ENCODE peak calls at places on chromosomes 3 and 15, in seven cellular contexts. H is hepatocyte; M is A549; V is body of pancreas; A is naive thymus-derived CD4-positive, alpha-beta T cell; R is testis; B is heart left ventricle. S is an unnamed sample.

GRCh38 chr3:197027151-197027895 is 2.3 kb downstream of the MELTF start:
- DNase-seq in M (no peak), A (no peak), H (no peak), B (no peak), V (no peak), R (no peak), S (no peak)

GRCh38 chr3:64388886-64389285 is 163.6 kb upstream of the PRICKLE2 start:
- DNase-seq in M (no peak), A (no peak), B (no peak), R (no peak), H (no peak), V (no peak), S (no peak)

GRCh38 chr15:89383635-89384604 is 49.3 kb upstream of the POLG start:
- DNase-seq in A (no peak), M (no peak), V (peak; percentile 53), B (peak; percentile 54), H (peak; percentile 95), R (peak; percentile 92), S (peak; percentile 79)

GRCh38 chr15:76905855-76906254 is 715 bp upstream of the SCAPER start:
- DNase-seq in H (peak; percentile 18), B (no peak), V (no peak), M (no peak), R (no peak), A (no peak), S (no peak)

GRCh38 chr3:127608362-127608718 is 10.1 kb downstream of the MCM2 start:
- DNase-seq in A (no peak), R (peak; percentile 78), M (no peak), H (no peak), V (no peak), B (peak; percentile 78), S (no peak)

GRCh38 chr3:188239577-188239976 is 85.6 kb downstream of the LPP start:
- DNase-seq in V (no peak), B (no peak), M (no peak), R (no peak), A (no peak), H (no peak), S (no peak)

GRCh38 chr3:12288466-12289129 is at the start of gene PPARG:
- DNase-seq in M (peak; percentile 69), A (peak; percentile 23), R (peak; percentile 34), V (peak; percentile 12), B (peak; percentile 39), H (peak; percentile 68), S (peak; percentile 72)

GRCh38 chr15:53312707-53313106 is 446.8 kb downstream of the WDR72 start:
- DNase-seq in R (no peak), M (no peak), V (no peak), H (no peak), A (no peak), B (no peak), S (no peak)

GRCh38 chr15:62569460-62570404 is 404.6 kb upstream of the C2CD4B start:
- DNase-seq in M (peak; percentile 79), R (peak; percentile 44), H (peak; percentile 80), B (peak; percentile 42), V (peak; percentile 81), A (no peak), S (no peak)

GRCh38 chr3:41673643-41674042 is 288.3 kb downstream of the ULK4 start:
- DNase-seq in A (no peak), R (no peak), H (no peak), M (no peak), B (no peak), V (no peak), S (no peak)

GRCh38 chr15:68211656-68212320 is 6.7 kb upstream of the CALML4 start:
- DNase-seq in A (no peak), R (no peak), V (no peak), M (no peak), H (no peak), B (peak; percentile 14), S (no peak)

GRCh38 chr3:14991818-14992612 is 44.6 kb downstream of the NR2C2 start:
- DNase-seq in H (peak; percentile 15), A (no peak), R (no peak), M (no peak), V (no peak), B (no peak), S (no peak)

GRCh38 chr3:196073188-196073838 is 8.6 kb downstream of the TFRC start:
- DNase-seq in H (peak; percentile 74), V (peak; percentile 60), B (peak; percentile 60), R (peak; percentile 78), M (peak; percentile 64), A (peak; percentile 58), S (peak; percentile 75)

DNA sequence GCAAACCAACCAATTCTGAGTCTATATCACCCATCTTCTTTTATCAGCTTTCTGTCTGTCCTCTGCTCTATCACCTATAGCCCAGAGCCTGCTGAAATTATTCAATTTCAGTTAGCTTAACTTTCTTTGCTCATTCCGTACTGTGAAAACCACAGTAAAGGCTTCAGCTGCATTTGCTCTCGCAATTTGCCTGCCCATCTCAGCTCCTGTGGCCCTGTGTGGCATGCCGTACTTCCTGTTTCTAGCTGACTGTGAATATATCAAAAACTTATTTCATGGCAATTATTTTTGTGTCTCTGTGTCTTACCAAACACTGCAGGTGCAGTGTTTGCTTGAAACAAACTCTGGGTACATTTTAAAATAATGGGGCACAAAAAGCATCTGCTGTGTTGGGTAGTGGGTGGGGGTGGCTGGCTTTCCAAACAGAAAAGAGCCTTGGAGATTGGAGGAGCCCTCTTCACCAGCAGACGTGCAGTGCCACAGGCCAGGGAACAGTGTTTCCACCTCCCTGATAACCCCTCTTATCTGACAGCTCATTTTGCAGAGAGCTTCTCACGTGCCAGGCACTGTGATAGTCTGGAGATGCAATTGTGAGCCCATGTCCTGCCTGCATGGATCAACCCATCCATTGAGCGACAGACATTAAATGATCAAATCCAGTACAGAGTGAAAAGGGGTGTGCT is 45.2 kb downstream of the GASK1A start:
- DNase-seq in M (no peak), A (no peak), H (no peak), R (no peak), V (no peak), B (no peak), S (no peak)
- H3K4me3 ChIP-seq in M (no peak overlapping the region), A (peak overlapping the region; percentile 33), H (no peak overlapping the region), R (no peak overlapping the region), V (no peak overlapping the region), B (no peak overlapping the region), S (no peak overlapping the region)

DNA sequence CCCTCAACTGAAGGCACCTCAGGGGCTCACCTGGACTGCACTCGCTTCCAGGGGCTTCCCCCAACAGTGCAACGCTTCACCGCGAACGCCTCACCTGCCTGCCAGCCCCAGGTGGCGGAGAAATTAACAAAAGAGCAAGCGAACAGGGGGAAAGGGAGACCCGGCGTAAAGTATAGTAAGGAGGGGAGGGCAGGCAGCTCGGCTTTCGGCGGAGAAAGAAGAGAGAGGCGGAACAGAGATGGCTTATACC is 473 bp downstream of the MB21D2 start:
- DNase-seq in M (no peak), V (no peak), R (no peak), H (no peak), B (no peak), A (peak; percentile 52), S (no peak)
- H3K9me3 ChIP-seq in M (no peaks in the 10 kb centered on the region), V (no peaks in the 10 kb centered on the region), R (no peaks in the 10 kb centered on the region), H (no peaks in the 10 kb centered on the region), B (no peaks in the 10 kb centered on the region), A (no peaks in the 10 kb centered on the region), S (no peaks in the 10 kb centered on the region)

GRCh38 chr3:291028-291427 is 94.5 kb downstream of the CHL1 start:
- DNase-seq in B (no peak), H (no peak), A (no peak), M (no peak), V (no peak), R (no peak), S (no peak)

GRCh38 chr3:292038-292437 is 95.5 kb downstream of the CHL1 start:
- DNase-seq in R (no peak), B (no peak), H (no peak), V (no peak), A (no peak), M (no peak), S (no peak)

GRCh38 chr3:294581-294980 is 98.0 kb downstream of the CHL1 start:
- DNase-seq in B (no peak), R (no peak), H (no peak), A (no peak), M (no peak), V (no peak), S (no peak)

GRCh38 chr3:297585-297984 is 101.0 kb downstream of the CHL1 start:
- DNase-seq in B (no peak), A (no peak), V (no peak), M (no peak), R (no peak), H (no peak), S (no peak)

GRCh38 chr3:294096-294495 is 97.5 kb downstream of the CHL1 start:
- DNase-seq in A (no peak), R (no peak), M (no peak), B (no peak), H (no peak), V (no peak), S (no peak)
- H3K4me1 ChIP-seq in A (no peaks in the 10 kb centered on the region), R (no peaks in the 10 kb centered on the region), M (no peaks in the 10 kb centered on the region), B (no peaks in the 10 kb centered on the region), H (no peaks in the 10 kb centered on the region), V (no peaks in the 10 kb centered on the region), S (no peaks in the 10 kb centered on the region)

GRCh38 chr3:9828801-9829755 is 14.7 kb downstream of the RPUSD3 start:
- DNase-seq in R (no peak), A (no peak), B (no peak), V (no peak), H (no peak), M (no peak), S (no peak)
- H3K4me3 ChIP-seq in R (no peak overlapping the region), A (no peak overlapping the region), B (no peak overlapping the region), V (no peak overlapping the region), H (no peak overlapping the region), M (no peak overlapping the region), S (no peak overlapping the region)